ENCODE peak calls at places on chromosomes 1 and 21, in eight cellular contexts. U is foreskin keratinocyte, I is upper lobe of right lung, L is RWPE1, T is OCI-LY7, A is HFFc6, B is heart left ventricle, F is fibroblast of the aortic adventitia. Q is an unnamed sample.

GRCh38 chr1:167643471-167643870 is 13.4 kb downstream of the RCSD1 start:
- DNase-seq in U (no peak), I (no peak), L (no peak), T (no peak), A (no peak), B (no peak), F (no peak), Q (no peak)

GRCh38 chr1:81414417-81415087 is 386.2 kb upstream of the ADGRL2 start:
- DNase-seq in U (no peak), I (peak; percentile 77), L (peak; percentile 21), T (no peak), A (no peak), B (peak; percentile 80), F (peak; percentile 48), Q (peak; percentile 85)

GRCh38 chr1:47432071-47433036 is 5.5 kb upstream of the FOXD2 start:
- DNase-seq in U (peak; percentile 78), I (peak; percentile 78), L (peak; percentile 58), T (peak; percentile 28), A (peak; percentile 54), B (peak; percentile 68), F (peak; percentile 86), Q (peak; percentile 87)

GRCh38 chr1:145837658-145838057 is 7.8 kb upstream of the NUDT17 start:
- DNase-seq in U (no peak), I (no peak), L (no peak), T (no peak), A (no peak), B (no peak), F (no peak), Q (no peak)

GRCh38 chr1:245276426-245276825 is 121.6 kb downstream of the KIF26B start:
- DNase-seq in U (no peak), I (no peak), L (no peak), T (no peak), A (no peak), B (no peak), F (no peak), Q (no peak)

GRCh38 chr1:5955479-5955977 is 36.7 kb downstream of the NPHP4 start:
- DNase-seq in U (no peak), I (peak; percentile 1), L (no peak), T (no peak), A (no peak), B (no peak), F (no peak), Q (no peak)

GRCh38 chr21:32312321-32312720 is 13.7 kb downstream of the MRAP start:
- DNase-seq in U (no peak), I (no peak), L (no peak), T (no peak), A (no peak), B (peak; percentile 64), F (no peak), Q (no peak)

GRCh38 chr1:151653397-151653796 is 41.5 kb downstream of the SNX27 start:
- DNase-seq in U (no peak), I (no peak), L (no peak), T (no peak), A (peak; percentile 52), B (no peak), F (peak; percentile 32), Q (no peak)

GRCh38 chr21:39105341-39105765 is 77.9 kb downstream of the PSMG1 start:
- DNase-seq in U (no peak), I (no peak), L (no peak), T (no peak), A (no peak), B (no peak), F (peak; percentile 26), Q (no peak)

GRCh38 chr1:63322944-63323865 is 838 bp downstream of the FOXD3 start:
- DNase-seq in U (no peak), I (no peak), L (no peak), T (no peak), A (no peak), B (no peak), F (no peak), Q (peak; percentile 38)

GRCh38 chr1:171279678-171280077 is 31.4 kb downstream of the FMO1 start:
- DNase-seq in U (no peak), I (no peak), L (no peak), T (peak; percentile 62), A (no peak), B (no peak), F (no peak), Q (no peak)

GRCh38 chr21:25313891-25314646 is 293.2 kb downstream of the MRPL39 start:
- DNase-seq in U (peak; percentile 34), I (no peak), L (peak; percentile 4), T (no peak), A (peak; percentile 27), B (no peak), F (peak; percentile 67), Q (no peak)

GRCh38 chr1:41493117-41493536 is 8.6 kb upstream of the EDN2 start:
- DNase-seq in U (peak; percentile 94), I (no peak), L (peak; percentile 89), T (no peak), A (peak; percentile 95), B (no peak), F (peak; percentile 79), Q (no peak)

GRCh38 chr1:45359882-45360513 is 19.8 kb upstream of the MUTYH start:
- DNase-seq in U (no peak), I (no peak), L (peak; percentile 44), T (peak; percentile 74), A (peak; percentile 61), B (peak; percentile 60), F (peak; percentile 89), Q (peak; percentile 39)

GRCh38 chr1:38221006-38221649 is 174.5 kb upstream of the POU3F1 start:
- DNase-seq in U (peak; percentile 72), I (no peak), L (peak; percentile 70), T (no peak), A (peak; percentile 85), B (no peak), F (peak; percentile 25), Q (no peak)

GRCh38 chr1:119713538-119714456 is 2.1 kb downstream of the PHGDH start:
- DNase-seq in U (no peak), I (no peak), L (no peak), T (peak; percentile 24), A (no peak), B (no peak), F (peak; percentile 69), Q (no peak)

GRCh38 chr1:228446849-228447248 is 30.2 kb upstream of the TRIM17 start:
- DNase-seq in U (no peak), I (no peak), L (no peak), T (no peak), A (no peak), B (no peak), F (no peak), Q (no peak)

GRCh38 chr1:151944859-151945575 is 35.7 kb upstream of the THEM4 start:
- DNase-seq in U (no peak), I (no peak), L (no peak), T (no peak), A (no peak), B (no peak), F (peak; percentile 29), Q (no peak)

GRCh38 chr1:170157820-170158219 is 12.1 kb downstream of the NTMT2 start:
- DNase-seq in U (no peak), I (no peak), L (no peak), T (no peak), A (no peak), B (no peak), F (no peak), Q (no peak)

GRCh38 chr1:81129366-81129765 is 671.4 kb upstream of the ADGRL2 start:
- DNase-seq in U (no peak), I (no peak), L (no peak), T (no peak), A (no peak), B (no peak), F (no peak), Q (no peak)

GRCh38 chr1:240188139-240188538 is 96.5 kb downstream of the FMN2 start:
- DNase-seq in U (no peak), I (no peak), L (no peak), T (no peak), A (no peak), B (no peak), F (no peak), Q (no peak)

GRCh38 chr1:23726669-23727068 is 16.6 kb upstream of the ELOA start:
- DNase-seq in U (no peak), I (no peak), L (no peak), T (peak; percentile 45), A (no peak), B (no peak), F (no peak), Q (no peak)

GRCh38 chr1:28855469-28855944 is 43.5 kb downstream of the OPRD1 start:
- DNase-seq in U (no peak), I (no peak), L (no peak), T (no peak), A (no peak), B (no peak), F (peak; percentile 6), Q (no peak)
- TF ChIP-seq CTCF in U (no peak), I (no peak), L (no peak), T (no peak), A (no peak), B (no peak), F (no peak), Q (no peak)

GRCh38 chr1:34884961-34885360 is 25.4 kb upstream of the SMIM12 start:
- DNase-seq in U (no peak), I (no peak), L (no peak), T (no peak), A (no peak), B (no peak), F (no peak), Q (no peak)
- TF ChIP-seq CTCF in U (no peak), I (no peak), L (no peak), T (no peak), A (peak; percentile 14), B (no peak), F (no peak), Q (peak; percentile 20)

DNA sequence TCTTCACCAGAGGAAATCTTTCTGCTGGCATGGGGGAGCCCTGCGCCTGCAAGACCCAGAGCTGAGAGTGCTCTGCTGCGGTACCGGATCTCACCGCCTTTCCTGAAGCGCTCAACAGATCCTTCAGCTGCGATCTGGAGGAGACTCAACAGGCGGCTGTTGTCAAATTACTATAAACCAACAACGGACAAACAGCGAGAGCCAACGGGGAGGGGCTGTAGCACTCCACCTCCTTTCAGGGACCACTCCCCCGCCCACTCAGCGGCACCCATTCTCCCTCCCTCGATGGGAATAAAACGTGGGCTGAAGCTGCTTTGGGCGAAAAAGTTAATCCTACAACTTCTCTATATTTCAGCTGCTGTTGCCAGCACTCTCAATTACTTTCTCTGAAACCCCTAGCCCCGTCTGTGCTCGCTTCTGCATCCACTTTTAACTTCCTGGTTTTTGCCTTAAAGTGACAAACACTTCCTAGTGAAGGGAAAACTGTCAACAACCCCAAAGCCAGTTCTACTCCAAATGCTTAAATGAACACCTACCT is at the start of gene FMO5:
- DNase-seq in U (peak; percentile 26), I (peak; percentile 91), L (peak; percentile 11), T (peak; percentile 66), A (no peak), B (peak; percentile 70), F (peak; percentile 64), Q (peak; percentile 46)
- TF ChIP-seq CTCF in U (no peak), I (peak; percentile 32), L (no peak), T (peak; percentile 22), A (no peak), B (peak; percentile 10), F (peak; percentile 50), Q (no peak)

DNA sequence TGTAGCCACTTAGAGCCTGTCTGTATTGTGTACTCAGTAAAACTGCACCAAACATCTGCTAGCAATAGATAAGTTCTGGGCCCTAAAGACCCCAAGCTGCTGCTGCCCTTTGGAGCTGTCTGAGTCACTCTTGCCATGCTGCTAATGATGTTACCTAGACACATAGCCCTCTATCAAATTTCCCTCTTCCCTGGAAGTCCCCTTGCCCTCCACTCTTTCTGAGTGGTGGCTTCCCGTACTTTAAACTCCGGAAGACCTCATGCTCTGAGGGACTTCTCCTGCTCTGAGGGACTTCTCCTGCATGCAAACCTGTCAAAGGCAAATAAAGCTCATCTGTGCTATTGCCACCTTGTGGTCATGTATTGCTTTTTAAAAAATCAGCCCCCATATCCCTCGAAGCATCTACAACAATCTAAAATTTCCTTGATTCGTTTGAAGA is 34.0 kb downstream of the FH start:
- DNase-seq in U (peak; percentile 18), I (no peak), L (peak; percentile 19), T (peak; percentile 44), A (peak; percentile 13), B (no peak), F (peak; percentile 24), Q (no peak)
- TF ChIP-seq CTCF in U (peak; percentile 60), I (peak; percentile 16), L (no peak), T (peak; percentile 80), A (peak; percentile 77), B (no peak), F (peak; percentile 30), Q (peak; percentile 42)

Q was measured in endothelial cell.